ENCODE peak calls at places on chromosomes 12 and 14, in eight cellular contexts. G is left lung, W is H9, P is neural crest cell, Y is left ventricle myocardium inferior, S is cardiac muscle cell, Z is PC-9, C is heart right ventricle. F is an unnamed sample.

GRCh38 chr14:33331176-33331949 is 392.7 kb downstream of the NPAS3 start:
- DNase-seq in G (no peak), W (no peak), P (no peak), Y (no peak), S (no peak), Z (no peak), C (no peak), F (no peak)

GRCh38 chr12:131204416-131205311 is 251.0 kb downstream of the ADGRD1 start:
- DNase-seq in G (no peak), W (peak), P (no peak), Y (no peak), S (no peak), Z (no peak), C (no peak), F (no peak)

GRCh38 chr14:78758333-78758732 is 588.2 kb downstream of the NRXN3 start:
- DNase-seq in G (no peak), W (no peak), P (peak), Y (no peak), S (peak), Z (no peak), C (no peak), F (no peak)

GRCh38 chr12:100329800-100330199 is 27.1 kb upstream of the SLC17A8 start:
- DNase-seq in G (no peak), W (no peak), P (no peak), Y (no peak), S (no peak), Z (no peak), C (no peak), F (no peak)

GRCh38 chr12:108696111-108696995 is 35.0 kb downstream of the CORO1C start:
- DNase-seq in G (no peak), W (no peak), P (no peak), Y (no peak), S (peak), Z (peak), C (no peak), F (peak)

GRCh38 chr12:94575024-94575423 is 75.3 kb downstream of the TMCC3 start:
- DNase-seq in G (no peak), W (no peak), P (no peak), Y (no peak), S (no peak), Z (no peak), C (no peak), F (no peak)

GRCh38 chr14:24315243-24315806 is 4.0 kb downstream of the LTB4R start:
- DNase-seq in G (no peak), W (no peak), P (no peak), Y (no peak), S (no peak), Z (no peak), C (no peak), F (no peak)

GRCh38 chr14:71692496-71692895 is 239.7 kb upstream of the RGS6 start:
- DNase-seq in G (no peak), W (no peak), P (no peak), Y (no peak), S (peak), Z (no peak), C (no peak), F (no peak)

GRCh38 chr12:91636721-91637120 is 454.1 kb upstream of the DCN start:
- DNase-seq in G (no peak), W (no peak), P (no peak), Y (no peak), S (no peak), Z (no peak), C (no peak), F (no peak)

GRCh38 chr12:66713984-66714383 is 35.1 kb upstream of the GRIP1 start:
- DNase-seq in G (no peak), W (no peak), P (no peak), Y (no peak), S (no peak), Z (no peak), C (no peak), F (no peak)

GRCh38 chr12:66707002-66707697 is 28.3 kb upstream of the GRIP1 start:
- DNase-seq in G (no peak), W (no peak), P (no peak), Y (no peak), S (no peak), Z (no peak), C (no peak), F (no peak)

GRCh38 chr12:66709444-66709773 is 30.5 kb upstream of the GRIP1 start:
- DNase-seq in G (no peak), W (no peak), P (no peak), Y (no peak), S (no peak), Z (no peak), C (no peak), F (no peak)

GRCh38 chr12:66709893-66710292 is 31.0 kb upstream of the GRIP1 start:
- DNase-seq in G (no peak), W (no peak), P (no peak), Y (no peak), S (no peak), Z (no peak), C (no peak), F (no peak)

GRCh38 chr12:66708704-66709443 is 30.0 kb upstream of the GRIP1 start:
- DNase-seq in G (no peak), W (no peak), P (no peak), Y (no peak), S (peak), Z (no peak), C (no peak), F (no peak)
- TF ChIP-seq CTCF in G (peak), W (peak), P (peak), Y (peak), S (peak), Z (peak), C (peak), F (peak)

DNA sequence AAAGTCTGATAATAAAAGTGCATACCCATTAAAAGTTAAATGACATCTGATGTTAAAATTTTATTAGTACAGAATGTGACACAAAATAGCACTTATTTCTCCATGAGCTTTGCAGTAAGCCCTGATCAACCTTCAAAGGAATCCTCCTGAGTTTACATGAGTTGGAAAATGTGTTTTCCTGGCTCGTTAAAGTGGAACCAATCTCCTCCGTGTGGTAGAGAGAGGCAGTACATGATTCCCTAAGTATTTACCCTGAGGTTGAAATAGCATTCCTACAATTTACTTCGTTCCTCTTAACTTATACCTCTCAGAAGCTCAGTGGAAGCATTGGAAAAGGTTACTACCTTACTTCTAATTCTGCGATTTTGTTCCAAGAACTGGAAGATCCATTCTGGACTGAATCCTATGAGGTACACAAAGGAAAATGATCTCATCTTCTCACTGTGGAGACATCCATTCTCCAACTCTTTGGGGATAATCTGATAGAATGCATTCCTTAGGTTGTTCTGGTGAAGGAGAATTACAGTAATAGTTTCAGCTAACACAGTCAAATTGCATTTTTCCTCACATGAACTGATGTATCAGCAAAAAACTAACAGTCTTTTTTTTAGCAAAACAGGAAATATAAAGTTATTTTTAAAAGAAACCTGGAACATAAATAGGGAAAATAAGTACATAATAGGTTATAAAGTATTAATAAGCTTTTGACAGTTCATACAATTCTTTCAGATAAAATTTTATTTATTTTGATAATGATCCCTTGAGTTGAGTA is 475.6 kb downstream of the PDZRN4 start:
- DNase-seq in G (no peak), W (no peak), P (no peak), Y (no peak), S (peak), Z (no peak), C (no peak), F (no peak)
- TF ChIP-seq CTCF in G (peak), W (peak), P (peak), Y (peak), S (no peak), Z (peak), C (peak), F (peak)

DNA sequence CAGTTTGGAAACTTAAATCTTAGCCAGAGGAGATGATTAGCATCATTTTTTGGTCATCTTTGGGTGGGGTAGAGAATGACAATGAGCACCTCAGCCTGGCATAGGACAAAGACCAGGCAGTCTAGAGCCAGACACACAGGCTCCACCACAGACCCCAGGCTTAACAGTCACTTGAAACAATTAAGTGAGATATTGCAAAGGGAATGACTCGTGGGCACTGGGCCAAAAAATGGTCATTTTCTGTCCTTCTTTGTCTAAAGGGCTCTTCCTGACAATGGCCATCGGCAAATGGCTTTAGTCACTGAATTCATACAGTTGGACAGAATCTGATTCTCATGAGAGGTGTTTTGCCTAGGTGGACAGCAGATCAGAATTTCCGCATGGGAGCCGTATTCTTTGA is 78.0 kb upstream of the DICER1 start:
- DNase-seq in G (no peak), W (no peak), P (no peak), Y (no peak), S (no peak), Z (no peak), C (no peak), F (no peak)
- TF ChIP-seq CTCF in G (no peak), W (no peak), P (no peak), Y (no peak), S (no peak), Z (no peak), C (no peak), F (no peak)

GRCh38 chr12:11965258-11965910 is 105.4 kb upstream of the BCL2L14 start:
- DNase-seq in G (no peak), W (no peak), P (no peak), Y (no peak), S (no peak), Z (no peak), C (no peak), F (no peak)
- TF ChIP-seq CTCF in G (no peak), W (no peak), P (no peak), Y (no peak), S (no peak), Z (no peak), C (no peak), F (no peak)

GRCh38 chr12:51265024-51265423 is 5.2 kb downstream of the SMAGP start:
- DNase-seq in G (no peak), W (no peak), P (no peak), Y (no peak), S (no peak), Z (no peak), C (no peak), F (no peak)

GRCh38 chr12:51270847-51271518 is 768 bp upstream of the SMAGP start:
- DNase-seq in G (no peak), W (no peak), P (no peak), Y (no peak), S (peak), Z (peak), C (no peak), F (peak)

GRCh38 chr12:51269174-51270066 is 795 bp downstream of the SMAGP start:
- DNase-seq in G (peak), W (peak), P (peak), Y (peak), S (peak), Z (peak), C (peak), F (no peak)

GRCh38 chr12:51275088-51275487 is 4.9 kb upstream of the SMAGP start:
- DNase-seq in G (no peak), W (no peak), P (no peak), Y (no peak), S (no peak), Z (no peak), C (no peak), F (no peak)

DNA sequence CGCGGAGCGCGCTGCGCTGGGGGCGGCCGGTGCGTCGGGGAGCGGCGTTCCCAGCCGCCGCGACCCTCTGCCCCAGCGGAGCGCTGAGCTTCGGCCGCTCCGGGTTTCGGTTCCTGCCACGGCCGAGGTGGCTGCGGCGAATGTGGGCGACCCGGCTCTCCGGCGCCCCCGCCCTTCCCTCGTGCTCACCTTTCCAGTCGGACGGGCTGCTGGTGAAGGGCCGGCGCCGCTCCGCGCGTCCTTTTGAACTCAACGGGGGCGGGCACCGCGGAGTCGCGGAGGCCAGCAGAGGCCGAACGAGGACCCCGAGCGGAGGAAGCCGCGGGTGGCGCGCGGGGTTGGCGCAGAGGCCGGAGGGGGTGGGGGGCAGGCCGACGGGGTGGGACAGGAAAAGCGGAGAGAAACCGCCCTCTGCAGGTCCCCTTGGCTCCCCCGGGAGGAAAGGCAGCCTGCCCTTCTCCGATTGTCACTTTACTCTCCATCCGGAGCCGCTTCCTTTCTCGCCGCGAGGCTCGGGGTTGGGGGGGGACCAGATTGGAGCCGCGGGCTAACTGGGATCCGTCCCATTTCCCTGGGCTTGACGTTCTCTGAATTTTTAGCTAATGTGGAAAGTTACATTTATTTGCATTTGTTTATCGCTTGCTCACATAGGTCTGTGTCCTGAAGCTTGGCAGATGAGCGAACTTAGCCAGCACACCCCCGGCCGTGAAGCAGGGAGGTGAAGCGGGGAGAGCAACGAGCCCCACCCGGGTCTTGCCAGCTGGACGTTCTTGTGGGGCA is at the start of gene SMAGP:
- DNase-seq in G (peak), W (peak), P (peak), Y (peak), S (peak), Z (peak), C (peak), F (no peak)
- TF ChIP-seq CTCF in G (no peak), W (peak), P (no peak), Y (peak), S (no peak), Z (no peak), C (no peak), F (no peak)

GRCh38 chr14:37583358-37584210 is 11.5 kb downstream of the FOXA1 start:
- DNase-seq in G (peak), W (peak), P (no peak), Y (no peak), S (no peak), Z (peak), C (no peak), F (no peak)
- TF ChIP-seq CTCF in G (no peak), W (no peak), P (no peak), Y (no peak), S (no peak), Z (no peak), C (no peak), F (no peak)

DNA sequence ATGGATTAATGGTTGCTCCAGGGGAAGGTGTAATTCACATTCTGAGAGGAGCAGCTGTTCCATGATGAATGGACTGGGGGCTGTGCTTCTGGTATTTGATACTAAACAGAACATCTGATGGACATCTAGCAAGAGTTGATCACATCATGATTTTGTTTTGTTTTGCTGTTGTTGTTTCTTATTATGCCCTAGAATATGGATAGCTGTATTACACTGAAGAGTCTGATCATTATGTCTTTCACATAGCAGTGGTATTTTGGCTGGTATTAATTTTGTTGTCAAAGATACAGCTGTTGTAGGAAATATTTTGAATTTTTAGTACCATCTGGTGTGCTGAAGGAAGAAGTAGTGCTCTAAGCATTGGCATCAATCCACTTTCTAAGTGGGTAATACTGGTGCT is 296.4 kb downstream of the ADAMTS20 start:
- DNase-seq in G (no peak), W (no peak), P (no peak), Y (no peak), S (no peak), Z (no peak), C (no peak), F (no peak)
- TF ChIP-seq CTCF in G (no peak), W (no peak), P (no peak), Y (no peak), S (no peak), Z (no peak), C (no peak), F (no peak)

GRCh38 chr12:26402648-26403047 is 207.3 kb downstream of the SSPN start:
- DNase-seq in G (no peak), W (peak), P (no peak), Y (no peak), S (no peak), Z (peak), C (no peak), F (peak)
- TF ChIP-seq CTCF in G (no peak), W (peak), P (no peak), Y (peak), S (no peak), Z (peak), C (peak), F (peak)

GRCh38 chr12:16093825-16094224 is 182.7 kb downstream of the DERA start:
- DNase-seq in G (no peak), W (no peak), P (no peak), Y (no peak), S (no peak), Z (no peak), C (no peak), F (no peak)

GRCh38 chr12:16095531-16096110 is 181.9 kb downstream of the SLC15A5 start:
- DNase-seq in G (no peak), W (no peak), P (no peak), Y (no peak), S (no peak), Z (no peak), C (no peak), F (no peak)

GRCh38 chr12:16090974-16091373 is 179.8 kb downstream of the DERA start:
- DNase-seq in G (no peak), W (no peak), P (no peak), Y (no peak), S (no peak), Z (no peak), C (no peak), F (no peak)

GRCh38 chr12:16096273-16096849 is 181.1 kb downstream of the SLC15A5 start:
- DNase-seq in G (no peak), W (no peak), P (no peak), Y (no peak), S (no peak), Z (no peak), C (no peak), F (no peak)

GRCh38 chr12:16094437-16094836 is 183.0 kb downstream of the SLC15A5 start:
- DNase-seq in G (no peak), W (no peak), P (no peak), Y (no peak), S (no peak), Z (no peak), C (no peak), F (no peak)
- TF ChIP-seq CTCF in G (no peak), W (no peak), P (no peak), Y (no peak), S (no peak), Z (no peak), C (no peak), F (no peak)

DNA sequence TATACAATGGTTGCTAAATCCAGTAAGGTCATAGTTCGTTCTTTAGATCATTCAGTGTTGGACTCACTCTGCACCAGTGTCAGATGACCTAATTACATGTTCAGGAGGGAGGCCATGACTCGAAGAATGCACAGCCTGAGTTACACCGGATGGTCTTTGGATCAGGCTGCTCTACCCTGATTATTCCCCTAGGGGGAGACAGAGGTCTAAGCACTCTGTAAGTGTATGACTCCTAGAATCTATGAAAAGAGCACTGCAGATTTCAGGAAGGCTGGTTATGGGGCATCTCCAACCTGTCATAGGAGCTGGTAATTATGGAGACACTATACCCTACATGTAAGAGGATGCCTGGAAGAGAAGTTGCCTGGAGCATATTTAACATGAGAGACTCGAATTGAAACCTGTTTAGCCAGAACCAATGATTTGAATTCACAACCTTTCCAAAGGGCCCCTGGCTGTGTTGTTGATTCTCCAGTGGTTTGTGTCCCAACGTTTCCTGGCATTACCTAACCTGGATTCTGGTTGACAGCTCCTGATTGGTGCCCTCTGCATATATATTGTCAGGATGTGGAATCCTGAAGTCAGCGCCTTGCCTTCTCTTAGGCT is at the start of gene MUCL1:
- DNase-seq in G (no peak), W (peak), P (peak), Y (no peak), S (peak), Z (peak), C (peak), F (peak)
- TF ChIP-seq CTCF in G (peak), W (peak), P (peak), Y (peak), S (peak), Z (peak), C (peak), F (peak)

F was measured in kidney epithelial cell.